ENCODE peak calls at places on chromosomes 5 and 9, in six cellular contexts. One of them, this sample, is unnamed.

GRCh38 chr5:179763215-179763945 is 30.4 kb upstream of the LTC4S start:
- DNase-seq in spleen: peak
- DNase-seq in ovary: peak
- DNase-seq in gastrocnemius medialis: peak
- DNase-seq in heart left ventricle: peak
- DNase-seq in prostate gland: peak
- DNase-seq in this sample: peak

GRCh38 chr9:135499326-135500070 is 984 bp upstream of the MRPS2 start:
- DNase-seq in spleen: peak
- DNase-seq in ovary: peak
- DNase-seq in gastrocnemius medialis: peak
- DNase-seq in heart left ventricle: peak
- DNase-seq in prostate gland: peak
- DNase-seq in this sample: peak

GRCh38 chr9:38294561-38294960 is 97.9 kb upstream of the ALDH1B1 start:
- DNase-seq in spleen: no peak
- DNase-seq in ovary: no peak
- DNase-seq in gastrocnemius medialis: no peak
- DNase-seq in heart left ventricle: no peak
- DNase-seq in prostate gland: no peak
- DNase-seq in this sample: no peak

GRCh38 chr5:139642891-139643871 is 5.0 kb upstream of the CXXC5 start:
- DNase-seq in spleen: peak
- DNase-seq in ovary: peak
- DNase-seq in gastrocnemius medialis: no peak
- DNase-seq in heart left ventricle: no peak
- DNase-seq in prostate gland: peak
- DNase-seq in this sample: peak

GRCh38 chr5:10635257-10635860 is 71.5 kb downstream of the ANKRD33B start:
- DNase-seq in spleen: no peak
- DNase-seq in ovary: no peak
- DNase-seq in gastrocnemius medialis: no peak
- DNase-seq in heart left ventricle: no peak
- DNase-seq in prostate gland: no peak
- DNase-seq in this sample: no peak

GRCh38 chr5:68949711-68950110 is 144.1 kb upstream of the SLC30A5 start:
- DNase-seq in spleen: no peak
- DNase-seq in ovary: no peak
- DNase-seq in gastrocnemius medialis: no peak
- DNase-seq in heart left ventricle: no peak
- DNase-seq in prostate gland: no peak
- DNase-seq in this sample: no peak

GRCh38 chr5:60473654-60474053 is 226.3 kb downstream of the DEPDC1B start:
- DNase-seq in spleen: no peak
- DNase-seq in ovary: no peak
- DNase-seq in gastrocnemius medialis: no peak
- DNase-seq in heart left ventricle: no peak
- DNase-seq in prostate gland: no peak
- DNase-seq in this sample: no peak

GRCh38 chr9:118650407-118650806 is 718.8 kb downstream of the BRINP1 start:
- DNase-seq in spleen: no peak
- DNase-seq in ovary: no peak
- DNase-seq in gastrocnemius medialis: no peak
- DNase-seq in heart left ventricle: no peak
- DNase-seq in prostate gland: no peak
- DNase-seq in this sample: no peak

GRCh38 chr5:158023266-158023665 is 164.3 kb upstream of the CLINT1 start:
- DNase-seq in spleen: no peak
- DNase-seq in ovary: no peak
- DNase-seq in gastrocnemius medialis: no peak
- DNase-seq in heart left ventricle: no peak
- DNase-seq in prostate gland: no peak
- DNase-seq in this sample: no peak

GRCh38 chr5:68285857-68286611 is 70.5 kb downstream of the PIK3R1 start:
- DNase-seq in spleen: no peak
- DNase-seq in ovary: no peak
- DNase-seq in gastrocnemius medialis: no peak
- DNase-seq in heart left ventricle: no peak
- DNase-seq in prostate gland: no peak
- DNase-seq in this sample: no peak

GRCh38 chr5:165360366-165361142 is 1855.1 kb downstream of the MAT2B start:
- DNase-seq in spleen: no peak
- DNase-seq in ovary: no peak
- DNase-seq in gastrocnemius medialis: no peak
- DNase-seq in heart left ventricle: no peak
- DNase-seq in prostate gland: no peak
- DNase-seq in this sample: no peak

GRCh38 chr5:79800979-79801827 is 111.6 kb downstream of the CMYA5 start:
- DNase-seq in spleen: no peak
- DNase-seq in ovary: no peak
- DNase-seq in gastrocnemius medialis: no peak
- DNase-seq in heart left ventricle: no peak
- DNase-seq in prostate gland: no peak
- DNase-seq in this sample: no peak

GRCh38 chr5:175561085-175561484 is 82.7 kb downstream of the SFXN1 start:
- DNase-seq in spleen: no peak
- DNase-seq in ovary: no peak
- DNase-seq in gastrocnemius medialis: no peak
- DNase-seq in heart left ventricle: no peak
- DNase-seq in prostate gland: no peak
- DNase-seq in this sample: no peak

GRCh38 chr5:9512452-9512851 is 33.4 kb downstream of the SEMA5A start:
- DNase-seq in spleen: no peak
- DNase-seq in ovary: no peak
- DNase-seq in gastrocnemius medialis: no peak
- DNase-seq in heart left ventricle: no peak
- DNase-seq in prostate gland: peak
- DNase-seq in this sample: no peak

GRCh38 chr5:106784846-106785245 is 885.9 kb downstream of the EFNA5 start:
- DNase-seq in spleen: no peak
- DNase-seq in ovary: no peak
- DNase-seq in gastrocnemius medialis: no peak
- DNase-seq in heart left ventricle: no peak
- DNase-seq in prostate gland: no peak
- DNase-seq in this sample: no peak

GRCh38 chr9:68418259-68418845 is 61.9 kb downstream of the PGM5 start:
- DNase-seq in spleen: no peak
- DNase-seq in ovary: no peak
- DNase-seq in gastrocnemius medialis: no peak
- DNase-seq in heart left ventricle: no peak
- DNase-seq in prostate gland: no peak
- DNase-seq in this sample: no peak

GRCh38 chr5:134098690-134099089 is 15.8 kb upstream of the TCF7 start:
- DNase-seq in spleen: no peak
- DNase-seq in ovary: no peak
- DNase-seq in gastrocnemius medialis: no peak
- DNase-seq in heart left ventricle: no peak
- DNase-seq in prostate gland: no peak
- DNase-seq in this sample: peak

GRCh38 chr5:62606878-62607277 is 28.3 kb downstream of the LRRC70 start:
- DNase-seq in spleen: no peak
- DNase-seq in ovary: no peak
- DNase-seq in gastrocnemius medialis: no peak
- DNase-seq in heart left ventricle: no peak
- DNase-seq in prostate gland: no peak
- DNase-seq in this sample: no peak

GRCh38 chr5:143985832-143986485 is 174.0 kb downstream of the HMHB1 start:
- DNase-seq in spleen: no peak
- DNase-seq in ovary: no peak
- DNase-seq in gastrocnemius medialis: no peak
- DNase-seq in heart left ventricle: no peak
- DNase-seq in prostate gland: no peak
- DNase-seq in this sample: no peak

GRCh38 chr9:132499251-132499650 is 83.2 kb upstream of the BARHL1 start:
- DNase-seq in spleen: no peak
- DNase-seq in ovary: no peak
- DNase-seq in gastrocnemius medialis: no peak
- DNase-seq in heart left ventricle: no peak
- DNase-seq in prostate gland: no peak
- DNase-seq in this sample: no peak

DNA sequence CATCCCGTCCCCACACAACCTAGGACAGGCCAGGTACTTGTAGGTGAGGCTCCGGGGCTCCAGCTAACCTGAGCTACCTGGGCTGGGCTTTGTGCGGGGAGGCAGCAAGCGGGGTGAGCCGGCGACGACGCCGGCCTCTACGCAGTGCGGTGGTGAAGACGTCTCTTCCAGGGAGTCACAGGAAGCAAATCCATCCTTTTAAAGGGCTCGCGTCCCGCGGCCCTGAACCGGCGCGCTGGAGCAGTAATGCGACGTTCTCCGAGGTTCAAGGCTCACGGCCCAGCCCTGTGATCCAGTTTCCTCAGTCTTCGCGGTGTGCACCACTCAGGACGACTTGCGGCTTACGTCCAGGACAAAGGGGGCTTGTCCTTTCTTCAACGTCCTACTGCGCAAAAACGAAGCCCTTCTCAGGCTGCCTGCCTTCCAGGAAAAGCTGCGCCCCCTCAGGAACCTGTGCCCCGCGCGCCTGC is 476 bp upstream of the SPIN1 start:
- DNase-seq in spleen: peak
- DNase-seq in ovary: peak
- DNase-seq in gastrocnemius medialis: no peak
- DNase-seq in heart left ventricle: no peak
- DNase-seq in prostate gland: peak
- DNase-seq in this sample: peak
- TF ChIP-seq POLR2A in spleen: no peak
- TF ChIP-seq POLR2A in ovary: peak
- TF ChIP-seq POLR2A in gastrocnemius medialis: no peak
- TF ChIP-seq POLR2A in heart left ventricle: no peak
- TF ChIP-seq POLR2A in prostate gland: peak
- TF ChIP-seq POLR2A in this sample: peak

DNA sequence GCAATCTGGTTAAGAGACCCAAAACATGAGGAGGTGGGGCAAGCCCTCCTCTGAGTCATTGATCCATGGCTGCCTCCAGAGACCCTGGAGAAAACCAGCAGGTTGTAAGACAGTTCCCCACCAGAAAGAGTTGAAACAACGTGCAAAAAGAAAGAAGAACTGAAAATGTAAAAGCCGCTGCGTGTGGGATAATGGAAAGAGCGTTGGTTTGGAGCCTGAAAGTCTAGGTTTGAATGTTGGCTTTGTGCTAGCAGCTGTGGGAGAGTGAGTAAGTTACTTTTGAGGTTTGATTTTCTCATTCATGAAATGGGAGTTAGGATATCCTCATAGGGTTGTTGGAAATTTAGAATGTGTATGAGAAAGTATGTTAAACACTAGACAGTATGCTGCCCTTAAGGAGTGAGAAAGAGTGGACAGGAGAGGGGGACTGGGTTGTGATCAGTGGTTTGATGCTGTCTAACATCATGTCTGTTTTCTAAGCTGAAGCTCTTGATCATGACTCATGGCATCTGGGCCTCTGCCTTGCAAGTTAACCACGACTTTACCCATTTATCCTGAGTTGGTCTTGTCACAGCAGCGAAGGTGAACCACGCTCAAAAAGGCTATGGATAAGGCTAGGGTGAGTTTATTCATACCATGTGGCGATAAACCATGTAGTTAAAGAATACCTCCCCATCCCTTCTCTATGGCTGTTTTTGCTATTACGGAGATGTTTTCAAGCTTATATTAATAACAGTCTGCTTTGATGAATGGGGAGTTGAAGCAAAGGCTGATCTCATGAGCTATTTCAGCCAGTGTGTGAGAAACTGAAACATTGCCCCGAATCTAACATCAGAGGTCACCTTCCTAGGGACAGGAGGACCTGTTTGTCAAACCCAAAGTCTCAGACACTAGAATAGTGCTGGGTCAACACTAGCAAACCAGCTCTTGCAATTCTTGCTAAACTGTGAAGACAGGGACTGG is 41.3 kb downstream of the ZNF366 start:
- DNase-seq in spleen: no peak
- DNase-seq in ovary: no peak
- DNase-seq in gastrocnemius medialis: no peak
- DNase-seq in heart left ventricle: no peak
- DNase-seq in prostate gland: no peak
- DNase-seq in this sample: no peak
- H3K4me3 ChIP-seq in spleen: no peak
- H3K4me3 ChIP-seq in ovary: no peak
- H3K4me3 ChIP-seq in gastrocnemius medialis: no peak
- H3K4me3 ChIP-seq in heart left ventricle: no peak
- H3K4me3 ChIP-seq in prostate gland: no peak
- H3K4me3 ChIP-seq in this sample: no peak

DNA sequence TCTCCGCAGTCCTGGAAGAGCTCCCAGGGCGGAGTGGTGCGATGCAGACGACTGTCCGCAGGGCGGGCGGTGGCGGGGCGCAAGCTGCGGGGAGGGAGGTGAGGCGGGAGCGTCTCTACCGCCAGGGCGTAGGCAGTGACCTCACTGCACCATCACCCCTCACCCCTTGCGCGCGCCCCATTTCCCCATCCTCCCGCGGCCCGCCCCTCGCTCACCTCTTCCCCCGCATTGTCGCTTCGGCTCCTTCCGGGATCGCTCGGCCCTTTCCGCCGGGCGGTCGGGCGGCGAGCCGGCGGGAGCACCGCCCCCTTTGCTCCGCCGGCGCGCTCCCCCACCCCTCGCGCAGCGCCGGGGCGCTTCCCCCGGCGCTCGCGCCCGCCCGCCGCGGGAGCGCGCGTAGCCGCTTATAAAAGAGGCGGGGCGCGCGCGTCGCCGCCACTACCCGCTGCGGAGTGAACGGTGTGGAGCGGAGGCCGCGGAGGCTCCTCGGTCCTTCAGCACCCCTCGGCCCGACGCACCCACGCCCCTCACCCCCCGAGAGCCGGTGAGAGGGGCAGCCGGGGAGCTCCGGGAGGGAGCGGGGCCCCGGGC is at the start of gene SPTAN1:
- DNase-seq in spleen: peak
- DNase-seq in ovary: peak
- DNase-seq in gastrocnemius medialis: peak
- DNase-seq in heart left ventricle: peak
- DNase-seq in prostate gland: peak
- DNase-seq in this sample: peak
- TF ChIP-seq POLR2A in spleen: peak
- TF ChIP-seq POLR2A in ovary: peak
- TF ChIP-seq POLR2A in gastrocnemius medialis: peak
- TF ChIP-seq POLR2A in heart left ventricle: peak
- TF ChIP-seq POLR2A in prostate gland: peak
- TF ChIP-seq POLR2A in this sample: peak

GRCh38 chr5:33892419-33893151 is 795 bp upstream of the ADAMTS12 start:
- DNase-seq in spleen: no peak
- DNase-seq in ovary: peak
- DNase-seq in gastrocnemius medialis: no peak
- DNase-seq in heart left ventricle: peak
- DNase-seq in prostate gland: no peak
- DNase-seq in this sample: no peak
- H3K4me3 ChIP-seq in spleen: no peak
- H3K4me3 ChIP-seq in ovary: peak
- H3K4me3 ChIP-seq in gastrocnemius medialis: peak
- H3K4me3 ChIP-seq in heart left ventricle: peak
- H3K4me3 ChIP-seq in prostate gland: peak
- H3K4me3 ChIP-seq in this sample: peak